ENCODE peak calls at places on chromosome 19, in four cellular contexts. P, E, B and M are unnamed samples.

GRCh38 chr19:49631610-49632192 is 8.2 kb downstream of the RRAS start:
- DNase-seq in B (no peak), P (no peak), E (no peak), M (no peak)

GRCh38 chr19:13044160-13044853 is 49.0 kb downstream of the NFIX start:
- DNase-seq in P (no peak), B (no peak), E (no peak), M (no peak)

GRCh38 chr19:43526884-43527859 is at the start of gene ETHE1:
- DNase-seq in B (peak), P (no peak), E (peak), M (peak)

GRCh38 chr19:6769006-6769637 is 1.9 kb upstream of the SH2D3A start:
- DNase-seq in E (no peak), B (no peak), P (no peak), M (no peak)

GRCh38 chr19:3986260-3987041 is 1.2 kb upstream of the EEF2 start:
- DNase-seq in P (no peak), E (no peak), B (no peak), M (no peak)

GRCh38 chr19:15107056-15108010 is at the start of gene SYDE1:
- DNase-seq in B (peak), P (no peak), E (peak), M (peak)

GRCh38 chr19:47695533-47696262 is 17.5 kb upstream of the EHD2 start:
- DNase-seq in E (no peak), P (no peak), B (peak), M (no peak)

GRCh38 chr19:40806385-40807146 is 7.6 kb downstream of the EGLN2 start:
- DNase-seq in B (peak), E (peak), P (peak), M (peak)

GRCh38 chr19:29448046-29448445 is 77.7 kb upstream of the VSTM2B start:
- DNase-seq in P (no peak), B (no peak), E (no peak), M (no peak)

GRCh38 chr19:49489601-49490167 is 2.3 kb downstream of the RPL13A start:
- DNase-seq in E (no peak), P (no peak), B (no peak), M (no peak)

GRCh38 chr19:50703915-50704548 is 15.6 kb downstream of the SHANK1 start:
- DNase-seq in E (no peak), P (no peak), B (no peak), M (no peak)

GRCh38 chr19:18417250-18418033 is 1.8 kb upstream of the SSBP4 start:
- DNase-seq in E (peak), B (peak), P (no peak), M (peak)

GRCh38 chr19:14407889-14408640 is 11.1 kb downstream of the DDX39A start:
- DNase-seq in P (no peak), E (no peak), B (no peak), M (no peak)

GRCh38 chr19:778910-779653 is 18.2 kb upstream of the PTBP1 start:
- DNase-seq in E (peak), P (peak), B (peak), M (no peak)

GRCh38 chr19:1090731-1091543 is 4.2 kb downstream of the POLR2E start:
- DNase-seq in P (no peak), E (no peak), B (no peak), M (no peak)

GRCh38 chr19:42353341-42354015 is 28.0 kb downstream of the MEGF8 start:
- DNase-seq in E (no peak), B (no peak), P (no peak), M (no peak)

GRCh38 chr19:45171211-45171623 is 6.8 kb downstream of the TRAPPC6A start:
- DNase-seq in E (peak), B (no peak), P (no peak), M (no peak)

DNA sequence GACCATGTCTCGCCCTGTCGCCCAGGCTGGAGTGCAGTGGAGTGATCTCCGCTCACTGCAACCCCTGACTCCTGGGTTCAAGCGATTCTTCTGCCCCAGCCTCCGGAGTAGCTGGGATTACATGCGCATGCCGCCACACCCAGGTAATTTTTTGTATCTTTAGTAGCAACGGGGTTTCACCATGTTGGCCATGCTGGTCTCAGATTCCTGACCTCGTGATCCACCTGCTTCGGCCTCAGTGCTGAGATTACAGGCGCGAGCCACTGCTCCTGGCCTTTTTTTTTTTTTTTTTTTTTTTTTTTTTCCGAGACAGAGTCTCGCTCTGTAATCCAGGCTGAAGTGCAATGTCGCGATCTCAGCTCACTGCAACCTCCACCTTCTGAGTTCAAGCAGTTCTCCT is 4.9 kb upstream of the KEAP1 start:
- DNase-seq in E (no peak), P (no peak), B (no peak), M (no peak)
- TF ChIP-seq CTCF in E (no peak), P (no peak), B (no peak), M (no peak)

GRCh38 chr19:56725829-56726424 is 54.4 kb upstream of the ZNF835 start:
- DNase-seq in B (no peak), E (no peak), P (no peak), M (no peak)
- TF ChIP-seq CTCF in B (no peak), E (no peak), P (no peak), M (no peak)

DNA sequence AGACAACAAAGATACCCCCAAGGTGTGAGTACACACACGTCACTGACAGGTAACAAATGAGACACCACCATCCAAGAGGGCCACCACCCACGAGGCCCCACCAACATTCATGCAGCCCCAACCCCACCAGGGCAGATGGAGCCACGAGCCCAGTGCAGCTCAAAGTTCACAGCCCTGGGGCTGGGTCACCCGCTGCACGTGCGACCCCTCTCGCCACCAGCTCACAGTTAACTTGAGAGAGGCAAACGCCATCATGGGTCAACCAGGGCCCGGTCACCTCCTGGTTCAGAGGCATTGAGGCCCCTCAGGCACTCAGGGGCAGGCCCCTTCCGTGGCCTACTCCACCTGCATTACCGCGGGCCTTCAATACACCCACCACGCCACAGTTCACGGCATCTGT is 49.8 kb downstream of the EPS15L1 start:
- DNase-seq in B (no peak), P (no peak), E (no peak), M (no peak)
- TF ChIP-seq CTCF in B (no peak), P (no peak), E (no peak), M (no peak)

DNA sequence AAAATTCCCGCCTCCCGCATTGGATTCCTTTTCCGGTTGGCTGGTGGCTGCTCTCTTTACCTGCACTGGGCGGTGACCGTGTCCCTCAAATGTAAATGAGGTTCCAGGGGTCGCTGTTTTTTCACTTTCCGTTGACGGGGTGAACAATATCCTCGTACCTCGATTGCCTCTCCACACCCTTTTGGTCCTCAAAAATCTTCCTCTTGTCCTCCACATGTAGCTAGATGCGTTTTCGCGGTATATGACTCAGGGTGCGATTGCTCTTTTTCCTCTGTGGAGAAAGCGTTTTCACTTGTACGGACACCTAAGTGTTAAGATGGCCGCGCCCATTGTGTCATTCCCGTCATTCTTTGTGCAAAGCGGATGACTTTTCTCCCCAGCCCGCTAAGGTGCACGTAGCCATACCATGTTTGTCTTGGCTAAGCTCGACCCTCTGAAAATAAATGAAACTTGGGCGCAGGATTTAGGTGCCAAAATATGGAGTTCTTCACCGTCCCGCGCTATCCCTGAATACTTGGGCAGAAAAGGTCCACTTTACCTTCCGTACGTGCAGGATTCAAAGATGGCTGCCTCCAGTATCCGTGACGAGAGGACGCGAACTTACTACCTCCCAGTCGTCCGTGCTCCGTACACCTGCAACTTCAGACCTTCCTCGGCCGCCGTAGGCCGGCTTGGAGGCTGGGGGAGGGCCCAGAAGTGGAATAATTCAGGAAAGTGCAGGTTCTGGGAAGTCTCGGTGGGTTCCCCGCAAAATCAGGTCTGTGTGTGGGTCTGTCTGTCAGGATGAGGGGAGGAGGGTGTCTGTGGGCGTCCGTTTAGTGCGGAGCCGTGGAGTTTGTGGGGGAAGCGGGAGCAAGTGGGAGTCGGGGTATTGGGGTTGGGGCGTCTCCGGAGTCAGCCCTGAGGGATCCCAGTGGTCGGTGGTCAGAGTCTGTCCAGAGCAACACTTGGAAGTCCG is at the start of gene ZNF613:
- DNase-seq in P (peak), E (peak), B (peak), M (peak)
- TF ChIP-seq CTCF in P (peak), E (no peak), B (no peak), M (peak)

GRCh38 chr19:20245309-20245708 is 78.3 kb downstream of the ZNF486 start:
- DNase-seq in P (no peak), E (no peak), B (no peak), M (no peak)

GRCh38 chr19:20244356-20244755 is 77.3 kb downstream of the ZNF486 start:
- DNase-seq in E (no peak), B (no peak), P (no peak), M (no peak)

GRCh38 chr19:20250627-20251026 is 83.6 kb downstream of the ZNF486 start:
- DNase-seq in B (no peak), P (no peak), E (no peak), M (no peak)

GRCh38 chr19:20243629-20244028 is 76.6 kb downstream of the ZNF486 start:
- DNase-seq in E (no peak), B (no peak), P (no peak), M (no peak)

GRCh38 chr19:20247016-20247683 is 80.1 kb downstream of the ZNF486 start:
- DNase-seq in B (no peak), P (no peak), E (peak), M (peak)
- TF ChIP-seq CTCF in B (peak), P (peak), E (no peak), M (peak)

DNA sequence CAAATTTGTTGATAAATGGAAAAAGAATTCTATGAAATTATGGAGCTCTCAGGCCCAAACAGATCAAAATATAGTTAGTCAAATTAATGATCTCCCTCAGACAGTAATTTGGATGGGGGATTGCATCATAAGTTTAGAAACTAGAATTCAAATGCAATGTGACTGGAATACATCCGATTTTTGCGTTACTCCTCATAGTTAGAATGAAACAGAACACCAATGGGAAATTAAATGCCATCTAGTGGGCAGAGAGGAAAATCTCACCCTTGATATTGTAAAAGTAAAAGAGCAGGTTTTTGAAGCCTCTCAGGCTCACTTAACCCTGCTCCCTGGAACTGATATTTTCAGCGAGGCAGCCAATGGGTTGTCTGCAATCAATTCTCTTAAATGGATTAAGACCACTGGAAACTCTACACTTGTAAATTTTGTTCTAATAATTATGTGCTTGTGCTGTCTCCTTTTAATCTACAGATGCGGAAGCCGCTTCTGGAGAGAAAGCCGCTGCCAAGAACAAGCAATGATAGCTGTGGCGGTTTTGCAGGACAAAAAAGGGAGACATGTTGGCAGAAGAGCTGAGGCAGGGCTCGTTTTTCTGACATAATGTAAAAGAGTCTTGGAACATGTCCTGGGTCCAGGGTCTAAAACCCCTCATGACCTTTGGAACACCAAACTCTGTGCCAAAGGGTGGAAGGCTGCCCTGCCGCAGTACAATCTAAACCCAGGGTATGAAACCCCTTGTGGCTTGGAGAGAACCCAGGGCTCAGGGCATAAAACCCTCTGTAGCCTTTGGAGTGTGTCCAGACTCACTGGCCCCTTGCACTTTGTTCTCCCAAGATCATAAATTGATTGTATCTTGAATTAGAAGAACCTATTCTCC is 12.9 kb downstream of the ZNF417 start:
- DNase-seq in E (no peak), P (no peak), B (no peak), M (no peak)
- TF ChIP-seq CTCF in E (peak), P (peak), B (peak), M (peak)